ENCODE peak calls at places on chromosomes 13 and 19, in ten cellular contexts. One of them, this sample, is unnamed.

GRCh38 chr19:29872224-29872731 is 60.5 kb downstream of the CCNE1 start:
- DNase-seq in lower leg skin: no peak
- DNase-seq in GM12892: no peak
- DNase-seq in ovary: no peak
- DNase-seq in NB4: no peak
- DNase-seq in heart left ventricle: no peak
- DNase-seq in uterus: no peak
- DNase-seq in H54: no peak
- DNase-seq in right lobe of liver: no peak
- DNase-seq in IMR-90: no peak
- DNase-seq in this sample: peak

GRCh38 chr13:26897706-26898550 is 137.3 kb upstream of the GPR12 start:
- DNase-seq in lower leg skin: peak
- DNase-seq in GM12892: no peak
- DNase-seq in ovary: no peak
- DNase-seq in NB4: no peak
- DNase-seq in heart left ventricle: no peak
- DNase-seq in uterus: no peak
- DNase-seq in H54: no peak
- DNase-seq in right lobe of liver: no peak
- DNase-seq in IMR-90: no peak
- DNase-seq in this sample: no peak

GRCh38 chr19:3550947-3551807 is 6.2 kb downstream of the MFSD12 start:
- DNase-seq in lower leg skin: no peak
- DNase-seq in GM12892: no peak
- DNase-seq in ovary: no peak
- DNase-seq in NB4: no peak
- DNase-seq in heart left ventricle: no peak
- DNase-seq in uterus: no peak
- DNase-seq in H54: no peak
- DNase-seq in right lobe of liver: no peak
- DNase-seq in IMR-90: no peak
- DNase-seq in this sample: no peak

GRCh38 chr13:52830946-52831345 is 17.5 kb downstream of the PCDH8 start:
- DNase-seq in lower leg skin: no peak
- DNase-seq in GM12892: no peak
- DNase-seq in ovary: no peak
- DNase-seq in NB4: no peak
- DNase-seq in heart left ventricle: no peak
- DNase-seq in uterus: no peak
- DNase-seq in H54: no peak
- DNase-seq in right lobe of liver: no peak
- DNase-seq in IMR-90: peak
- DNase-seq in this sample: no peak

GRCh38 chr19:15892012-15892411 is 5.9 kb downstream of the CYP4F2 start:
- DNase-seq in lower leg skin: no peak
- DNase-seq in GM12892: no peak
- DNase-seq in ovary: no peak
- DNase-seq in NB4: no peak
- DNase-seq in heart left ventricle: no peak
- DNase-seq in uterus: no peak
- DNase-seq in H54: no peak
- DNase-seq in right lobe of liver: no peak
- DNase-seq in IMR-90: no peak
- DNase-seq in this sample: no peak

GRCh38 chr19:19566306-19566705 is 28.2 kb downstream of the CILP2 start:
- DNase-seq in lower leg skin: peak
- DNase-seq in GM12892: no peak
- DNase-seq in ovary: no peak
- DNase-seq in NB4: no peak
- DNase-seq in heart left ventricle: no peak
- DNase-seq in uterus: no peak
- DNase-seq in H54: no peak
- DNase-seq in right lobe of liver: no peak
- DNase-seq in IMR-90: peak
- DNase-seq in this sample: no peak

GRCh38 chr19:45130888-45131615 is 29.7 kb downstream of the NKPD1 start:
- DNase-seq in lower leg skin: no peak
- DNase-seq in GM12892: no peak
- DNase-seq in ovary: no peak
- DNase-seq in NB4: no peak
- DNase-seq in heart left ventricle: no peak
- DNase-seq in uterus: no peak
- DNase-seq in H54: peak
- DNase-seq in right lobe of liver: no peak
- DNase-seq in IMR-90: peak
- DNase-seq in this sample: no peak

GRCh38 chr13:32905063-32905863 is 111.0 kb upstream of the KL start:
- DNase-seq in lower leg skin: no peak
- DNase-seq in GM12892: peak
- DNase-seq in ovary: no peak
- DNase-seq in NB4: peak
- DNase-seq in heart left ventricle: no peak
- DNase-seq in uterus: no peak
- DNase-seq in H54: no peak
- DNase-seq in right lobe of liver: no peak
- DNase-seq in IMR-90: peak
- DNase-seq in this sample: no peak

GRCh38 chr19:14139944-14140343 is 3.6 kb upstream of the ASF1B start:
- DNase-seq in lower leg skin: no peak
- DNase-seq in GM12892: no peak
- DNase-seq in ovary: no peak
- DNase-seq in NB4: peak
- DNase-seq in heart left ventricle: no peak
- DNase-seq in uterus: no peak
- DNase-seq in H54: no peak
- DNase-seq in right lobe of liver: no peak
- DNase-seq in IMR-90: no peak
- DNase-seq in this sample: no peak

GRCh38 chr13:86795858-86796257 is 875.3 kb upstream of the SLITRK5 start:
- DNase-seq in lower leg skin: no peak
- DNase-seq in GM12892: no peak
- DNase-seq in ovary: no peak
- DNase-seq in NB4: no peak
- DNase-seq in heart left ventricle: no peak
- DNase-seq in uterus: no peak
- DNase-seq in H54: no peak
- DNase-seq in right lobe of liver: no peak
- DNase-seq in IMR-90: no peak
- DNase-seq in this sample: no peak

GRCh38 chr13:111437856-111438547 is 117.6 kb downstream of the TEX29 start:
- DNase-seq in lower leg skin: no peak
- DNase-seq in GM12892: no peak
- DNase-seq in ovary: no peak
- DNase-seq in NB4: no peak
- DNase-seq in heart left ventricle: no peak
- DNase-seq in uterus: no peak
- DNase-seq in H54: no peak
- DNase-seq in right lobe of liver: no peak
- DNase-seq in IMR-90: no peak
- DNase-seq in this sample: no peak

GRCh38 chr19:42201489-42202289 is 15.8 kb downstream of the DEDD2 start:
- DNase-seq in lower leg skin: peak
- DNase-seq in GM12892: peak
- DNase-seq in ovary: no peak
- DNase-seq in NB4: peak
- DNase-seq in heart left ventricle: peak
- DNase-seq in uterus: no peak
- DNase-seq in H54: no peak
- DNase-seq in right lobe of liver: peak
- DNase-seq in IMR-90: no peak
- DNase-seq in this sample: no peak

GRCh38 chr13:31951215-31951678 is 80.3 kb upstream of the FRY start:
- DNase-seq in lower leg skin: no peak
- DNase-seq in GM12892: peak
- DNase-seq in ovary: no peak
- DNase-seq in NB4: peak
- DNase-seq in heart left ventricle: peak
- DNase-seq in uterus: no peak
- DNase-seq in H54: no peak
- DNase-seq in right lobe of liver: peak
- DNase-seq in IMR-90: peak
- DNase-seq in this sample: no peak

GRCh38 chr19:11612816-11613511 is 15.7 kb downstream of the ZNF627 start:
- DNase-seq in lower leg skin: no peak
- DNase-seq in GM12892: no peak
- DNase-seq in ovary: no peak
- DNase-seq in NB4: no peak
- DNase-seq in heart left ventricle: no peak
- DNase-seq in uterus: no peak
- DNase-seq in H54: no peak
- DNase-seq in right lobe of liver: no peak
- DNase-seq in IMR-90: no peak
- DNase-seq in this sample: no peak

GRCh38 chr13:100392709-100393630 is 195.6 kb downstream of the GGACT start:
- DNase-seq in lower leg skin: peak
- DNase-seq in GM12892: no peak
- DNase-seq in ovary: peak
- DNase-seq in NB4: peak
- DNase-seq in heart left ventricle: no peak
- DNase-seq in uterus: peak
- DNase-seq in H54: peak
- DNase-seq in right lobe of liver: no peak
- DNase-seq in IMR-90: peak
- DNase-seq in this sample: peak

DNA sequence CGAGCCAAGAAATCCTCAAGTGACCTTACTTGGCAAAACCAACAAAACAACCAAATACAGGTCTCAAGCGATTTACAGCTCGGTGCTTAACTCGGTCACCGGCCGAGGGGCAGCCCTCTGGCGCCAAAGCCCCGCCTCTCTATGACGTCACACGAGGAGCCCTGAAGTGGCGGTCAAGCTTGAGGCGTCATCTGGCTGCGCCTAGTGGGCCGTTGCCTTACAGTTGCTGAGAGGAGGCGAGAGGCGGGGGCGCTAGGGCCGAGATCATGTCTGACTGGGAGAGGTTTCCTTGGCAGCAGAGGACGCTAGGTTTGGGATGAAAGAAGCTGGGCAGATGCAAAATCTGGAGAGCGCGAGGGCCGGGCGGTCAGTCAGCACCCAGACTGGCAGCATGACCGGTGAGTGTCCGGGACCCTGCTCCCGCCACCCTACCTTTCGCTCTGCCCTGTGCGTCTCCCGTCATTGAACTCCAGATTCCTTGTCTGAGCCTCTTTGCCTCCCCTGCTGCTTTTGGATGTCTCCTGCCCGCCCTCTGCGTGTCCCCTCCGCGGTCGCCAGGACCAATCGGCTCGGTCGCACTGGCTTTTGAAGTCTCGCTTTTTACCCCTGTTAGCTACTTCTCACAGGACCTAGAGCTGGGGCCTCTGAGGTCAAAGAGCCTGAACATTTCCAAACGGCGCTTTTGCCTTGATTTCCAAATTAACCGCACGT is at the start of gene CDADC1:
- DNase-seq in lower leg skin: peak
- DNase-seq in GM12892: peak
- DNase-seq in ovary: peak
- DNase-seq in NB4: peak
- DNase-seq in heart left ventricle: peak
- DNase-seq in uterus: peak
- DNase-seq in H54: peak
- DNase-seq in right lobe of liver: peak
- DNase-seq in IMR-90: peak
- DNase-seq in this sample: peak
- TF ChIP-seq POLR2A in lower leg skin: no peak
- TF ChIP-seq POLR2A in GM12892: peak
- TF ChIP-seq POLR2A in ovary: peak
- TF ChIP-seq POLR2A in NB4: peak
- TF ChIP-seq POLR2A in heart left ventricle: peak
- TF ChIP-seq POLR2A in uterus: peak
- TF ChIP-seq POLR2A in H54: peak
- TF ChIP-seq POLR2A in right lobe of liver: peak
- TF ChIP-seq POLR2A in IMR-90: peak
- TF ChIP-seq POLR2A in this sample: peak

GRCh38 chr13:50082426-50083283 is 67.4 kb downstream of the KCNRG start:
- DNase-seq in lower leg skin: no peak
- DNase-seq in GM12892: peak
- DNase-seq in ovary: peak
- DNase-seq in NB4: peak
- DNase-seq in heart left ventricle: no peak
- DNase-seq in uterus: peak
- DNase-seq in H54: peak
- DNase-seq in right lobe of liver: peak
- DNase-seq in IMR-90: peak
- DNase-seq in this sample: peak
- TF ChIP-seq POLR2A in lower leg skin: no peak
- TF ChIP-seq POLR2A in GM12892: no peak
- TF ChIP-seq POLR2A in ovary: no peak
- TF ChIP-seq POLR2A in NB4: no peak
- TF ChIP-seq POLR2A in heart left ventricle: no peak
- TF ChIP-seq POLR2A in uterus: no peak
- TF ChIP-seq POLR2A in H54: no peak
- TF ChIP-seq POLR2A in right lobe of liver: peak
- TF ChIP-seq POLR2A in IMR-90: no peak
- TF ChIP-seq POLR2A in this sample: no peak

DNA sequence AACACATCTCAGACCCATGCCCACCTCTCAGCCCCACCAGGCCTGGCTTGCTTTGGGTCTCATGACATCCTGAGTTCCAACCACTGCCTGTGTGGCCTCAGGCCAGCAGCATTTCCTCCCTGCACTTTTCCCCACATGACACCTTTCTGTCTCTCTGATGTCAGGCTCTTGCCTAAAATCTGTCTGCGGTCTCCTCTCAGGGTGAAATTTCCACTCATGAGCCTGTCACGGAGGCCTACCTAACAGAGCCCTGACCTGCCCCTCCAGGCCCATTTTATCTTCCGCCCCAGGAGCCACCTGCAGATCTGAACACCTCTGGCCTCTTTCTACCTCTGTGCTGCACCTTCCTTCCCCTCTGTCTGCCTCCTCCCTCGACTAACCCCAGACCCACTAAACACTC is 93.5 kb downstream of the ZDHHC20 start:
- DNase-seq in lower leg skin: no peak
- DNase-seq in GM12892: no peak
- DNase-seq in ovary: no peak
- DNase-seq in NB4: no peak
- DNase-seq in heart left ventricle: no peak
- DNase-seq in uterus: no peak
- DNase-seq in H54: no peak
- DNase-seq in right lobe of liver: no peak
- DNase-seq in IMR-90: no peak
- DNase-seq in this sample: no peak
- TF ChIP-seq POLR2A in lower leg skin: no peak
- TF ChIP-seq POLR2A in GM12892: no peak
- TF ChIP-seq POLR2A in ovary: no peak
- TF ChIP-seq POLR2A in NB4: no peak
- TF ChIP-seq POLR2A in heart left ventricle: no peak
- TF ChIP-seq POLR2A in uterus: no peak
- TF ChIP-seq POLR2A in H54: no peak
- TF ChIP-seq POLR2A in right lobe of liver: no peak
- TF ChIP-seq POLR2A in IMR-90: no peak
- TF ChIP-seq POLR2A in this sample: no peak

DNA sequence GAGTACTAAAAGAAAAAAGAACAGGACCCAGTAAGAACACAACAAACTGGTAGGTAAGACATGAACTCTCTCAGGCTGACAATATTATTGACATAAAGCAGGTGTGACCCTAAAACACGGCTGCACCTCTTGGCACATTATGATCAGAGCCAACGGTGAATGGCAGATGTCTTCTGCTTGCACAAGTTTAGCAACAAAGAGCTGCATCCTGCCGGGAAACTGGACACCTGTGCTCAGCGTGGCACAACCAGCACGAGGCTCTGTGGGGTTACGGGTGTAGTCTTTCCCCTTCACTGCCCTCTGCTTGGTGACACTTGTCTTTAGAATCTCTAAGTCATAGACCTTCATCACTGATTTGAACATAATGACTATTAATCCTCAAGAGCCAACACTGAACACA is 97.9 kb downstream of the DOCK9 start:
- DNase-seq in lower leg skin: no peak
- DNase-seq in GM12892: no peak
- DNase-seq in ovary: no peak
- DNase-seq in NB4: no peak
- DNase-seq in heart left ventricle: no peak
- DNase-seq in uterus: no peak
- DNase-seq in H54: no peak
- DNase-seq in right lobe of liver: no peak
- DNase-seq in IMR-90: no peak
- DNase-seq in this sample: no peak
- TF ChIP-seq POLR2A in lower leg skin: no peak
- TF ChIP-seq POLR2A in GM12892: no peak
- TF ChIP-seq POLR2A in ovary: no peak
- TF ChIP-seq POLR2A in NB4: no peak
- TF ChIP-seq POLR2A in heart left ventricle: no peak
- TF ChIP-seq POLR2A in uterus: no peak
- TF ChIP-seq POLR2A in H54: no peak
- TF ChIP-seq POLR2A in right lobe of liver: no peak
- TF ChIP-seq POLR2A in IMR-90: no peak
- TF ChIP-seq POLR2A in this sample: no peak

This sample was measured in erythroblast.